ENCODE peak calls at places on chromosomes 6 and 20, in five cellular contexts. V is tibial artery; O is CD8-positive, alpha-beta T cell; I is stimulated activated naive CD4-positive, alpha-beta T cell treated with Interleukin-2 at 50 U/mL for 16 hours; C is NCI-H1105. G is an unnamed sample.

GRCh38 chr6:74578339-74578738 is 627.5 kb downstream of the COL12A1 start:
- DNase-seq in O (no peak), V (no peak), C (no peak), I (no peak), G (no peak)

GRCh38 chr6:25070547-25071366 is 135.0 kb upstream of the RIPOR2 start:
- DNase-seq in V (peak; percentile 86), C (peak; percentile 78), I (peak; percentile 61), O (peak; percentile 68), G (peak; percentile 85)

GRCh38 chr6:78483546-78483945 is 383.8 kb upstream of the IRAK1BP1 start:
- DNase-seq in C (no peak), V (no peak), I (no peak), O (no peak), G (no peak)

GRCh38 chr20:63090682-63091571 is 84.2 kb upstream of the BHLHE23 start:
- DNase-seq in I (no peak), C (no peak), O (no peak), V (no peak), G (no peak)

GRCh38 chr6:5517781-5518180 is 256.5 kb downstream of the FARS2 start:
- DNase-seq in V (no peak), I (peak; percentile 35), C (no peak), O (peak; percentile 12), G (no peak)

GRCh38 chr6:150514806-150515362 is 84.8 kb upstream of the PLEKHG1 start:
- DNase-seq in O (no peak), C (no peak), I (no peak), V (no peak), G (no peak)

GRCh38 chr6:29531668-29532067 is 27.9 kb downstream of the UBD start:
- DNase-seq in I (no peak), C (no peak), O (no peak), V (no peak), G (no peak)

GRCh38 chr20:24735263-24735662 is 213.8 kb upstream of the CST7 start:
- DNase-seq in I (no peak), O (no peak), C (no peak), V (no peak), G (no peak)

GRCh38 chr6:3841711-3842565 is 7.2 kb upstream of the FAM50B start:
- DNase-seq in V (no peak), I (no peak), O (no peak), C (no peak), G (no peak)

GRCh38 chr6:37259191-37259590 is 1.2 kb upstream of the TMEM217 start:
- DNase-seq in C (no peak), O (no peak), V (no peak), I (no peak), G (no peak)

GRCh38 chr6:110325197-110325596 is 33.0 kb downstream of the METTL24 start:
- DNase-seq in I (no peak), C (peak; percentile 64), V (no peak), O (no peak), G (no peak)